ENCODE peak calls at places on chromosomes 2 and 18, in eight cellular contexts. One of them, this sample, is unnamed.

GRCh38 chr2:74204436-74204835 is 6.0 kb downstream of the MTHFD2 start:
- DNase-seq in spleen: no peak
- DNase-seq in HCT116: no peak
- DNase-seq in HepG2: no peak
- DNase-seq in GM12878: no peak
- DNase-seq in transverse colon: no peak
- DNase-seq in sigmoid colon: no peak
- DNase-seq in SK-N-MC: no peak
- DNase-seq in this sample: no peak

GRCh38 chr18:51275712-51276473 is 78.4 kb upstream of the MEX3C start:
- DNase-seq in sigmoid colon: no peak
- DNase-seq in HCT116: no peak
- DNase-seq in HepG2: no peak
- DNase-seq in GM12878: no peak
- DNase-seq in spleen: no peak
- DNase-seq in SK-N-MC: no peak
- DNase-seq in transverse colon: peak
- DNase-seq in this sample: no peak

GRCh38 chr2:237486819-237487448 is at the start of gene MLPH:
- DNase-seq in spleen: peak
- DNase-seq in HepG2: no peak
- DNase-seq in HCT116: no peak
- DNase-seq in transverse colon: peak
- DNase-seq in GM12878: no peak
- DNase-seq in SK-N-MC: no peak
- DNase-seq in sigmoid colon: no peak
- DNase-seq in this sample: no peak

GRCh38 chr2:178522950-178523595 is 42.8 kb downstream of the PLEKHA3 start:
- DNase-seq in SK-N-MC: peak
- DNase-seq in HepG2: peak
- DNase-seq in spleen: peak
- DNase-seq in transverse colon: peak
- DNase-seq in HCT116: peak
- DNase-seq in sigmoid colon: peak
- DNase-seq in GM12878: peak
- DNase-seq in this sample: peak

GRCh38 chr18:40813116-40813515 is 1141.9 kb upstream of the PIK3C3 start:
- DNase-seq in sigmoid colon: no peak
- DNase-seq in HCT116: no peak
- DNase-seq in transverse colon: no peak
- DNase-seq in HepG2: no peak
- DNase-seq in SK-N-MC: no peak
- DNase-seq in GM12878: no peak
- DNase-seq in spleen: no peak
- DNase-seq in this sample: no peak

GRCh38 chr18:13280066-13280795 is 61.7 kb downstream of the LDLRAD4 start:
- DNase-seq in HepG2: no peak
- DNase-seq in HCT116: no peak
- DNase-seq in transverse colon: no peak
- DNase-seq in GM12878: no peak
- DNase-seq in spleen: no peak
- DNase-seq in SK-N-MC: no peak
- DNase-seq in sigmoid colon: no peak
- DNase-seq in this sample: no peak

GRCh38 chr2:135095591-135095990 is 43.5 kb downstream of the RAB3GAP1 start:
- DNase-seq in GM12878: no peak
- DNase-seq in spleen: no peak
- DNase-seq in HepG2: no peak
- DNase-seq in SK-N-MC: no peak
- DNase-seq in sigmoid colon: no peak
- DNase-seq in transverse colon: no peak
- DNase-seq in HCT116: no peak
- DNase-seq in this sample: no peak

GRCh38 chr2:181685150-181685688 is 4.9 kb upstream of the NEUROD1 start:
- DNase-seq in transverse colon: no peak
- DNase-seq in spleen: no peak
- DNase-seq in HepG2: no peak
- DNase-seq in SK-N-MC: no peak
- DNase-seq in GM12878: no peak
- DNase-seq in sigmoid colon: no peak
- DNase-seq in HCT116: no peak
- DNase-seq in this sample: no peak

GRCh38 chr18:57084331-57085298 is 62.3 kb upstream of the BOD1L2 start:
- DNase-seq in HCT116: no peak
- DNase-seq in GM12878: peak
- DNase-seq in transverse colon: no peak
- DNase-seq in spleen: no peak
- DNase-seq in SK-N-MC: no peak
- DNase-seq in sigmoid colon: no peak
- DNase-seq in HepG2: no peak
- DNase-seq in this sample: no peak

GRCh38 chr2:124804014-124804940 is 779.2 kb downstream of the CNTNAP5 start:
- DNase-seq in GM12878: peak
- DNase-seq in HCT116: peak
- DNase-seq in HepG2: peak
- DNase-seq in sigmoid colon: no peak
- DNase-seq in SK-N-MC: no peak
- DNase-seq in spleen: no peak
- DNase-seq in transverse colon: peak
- DNase-seq in this sample: no peak

GRCh38 chr18:48408727-48409590 is at the start of gene ZBTB7C:
- DNase-seq in GM12878: no peak
- DNase-seq in transverse colon: peak
- DNase-seq in HepG2: no peak
- DNase-seq in spleen: peak
- DNase-seq in SK-N-MC: no peak
- DNase-seq in sigmoid colon: no peak
- DNase-seq in HCT116: no peak
- DNase-seq in this sample: no peak

GRCh38 chr18:58369616-58370015 is 259.3 kb downstream of the ALPK2 start:
- DNase-seq in spleen: no peak
- DNase-seq in HCT116: no peak
- DNase-seq in GM12878: no peak
- DNase-seq in sigmoid colon: no peak
- DNase-seq in transverse colon: no peak
- DNase-seq in SK-N-MC: no peak
- DNase-seq in HepG2: no peak
- DNase-seq in this sample: peak

GRCh38 chr2:127411609-127412370 is 6.4 kb upstream of the PROC start:
- DNase-seq in transverse colon: no peak
- DNase-seq in SK-N-MC: no peak
- DNase-seq in sigmoid colon: no peak
- DNase-seq in GM12878: no peak
- DNase-seq in HCT116: no peak
- DNase-seq in HepG2: no peak
- DNase-seq in spleen: peak
- DNase-seq in this sample: no peak

GRCh38 chr18:67386028-67386427 is 130.5 kb downstream of the DSEL start:
- DNase-seq in GM12878: no peak
- DNase-seq in HCT116: no peak
- DNase-seq in HepG2: peak
- DNase-seq in sigmoid colon: no peak
- DNase-seq in transverse colon: no peak
- DNase-seq in spleen: no peak
- DNase-seq in SK-N-MC: no peak
- DNase-seq in this sample: no peak

GRCh38 chr2:24594283-24594682 is 103.2 kb downstream of the NCOA1 start:
- DNase-seq in HCT116: no peak
- DNase-seq in sigmoid colon: no peak
- DNase-seq in spleen: no peak
- DNase-seq in HepG2: no peak
- DNase-seq in transverse colon: no peak
- DNase-seq in GM12878: no peak
- DNase-seq in SK-N-MC: no peak
- DNase-seq in this sample: no peak

GRCh38 chr2:64609229-64609994 is 44.3 kb downstream of the SERTAD2 start:
- DNase-seq in GM12878: no peak
- DNase-seq in HepG2: no peak
- DNase-seq in transverse colon: peak
- DNase-seq in sigmoid colon: peak
- DNase-seq in spleen: peak
- DNase-seq in SK-N-MC: no peak
- DNase-seq in HCT116: no peak
- DNase-seq in this sample: no peak

GRCh38 chr2:79219383-79219988 is 59.9 kb upstream of the REG3A start:
- DNase-seq in spleen: no peak
- DNase-seq in transverse colon: peak
- DNase-seq in HepG2: peak
- DNase-seq in HCT116: no peak
- DNase-seq in GM12878: peak
- DNase-seq in sigmoid colon: no peak
- DNase-seq in SK-N-MC: peak
- DNase-seq in this sample: no peak

GRCh38 chr18:10321576-10321975 is 132.9 kb upstream of the APCDD1 start:
- DNase-seq in SK-N-MC: no peak
- DNase-seq in HepG2: no peak
- DNase-seq in spleen: no peak
- DNase-seq in HCT116: no peak
- DNase-seq in GM12878: no peak
- DNase-seq in transverse colon: no peak
- DNase-seq in sigmoid colon: no peak
- DNase-seq in this sample: no peak

GRCh38 chr2:21263622-21264021 is 139.9 kb downstream of the TDRD15 start:
- DNase-seq in sigmoid colon: no peak
- DNase-seq in HCT116: no peak
- DNase-seq in SK-N-MC: no peak
- DNase-seq in GM12878: no peak
- DNase-seq in HepG2: peak
- DNase-seq in transverse colon: no peak
- DNase-seq in spleen: no peak
- DNase-seq in this sample: peak

GRCh38 chr2:109171444-109172334 is 42.7 kb downstream of the SH3RF3 start:
- DNase-seq in transverse colon: peak
- DNase-seq in sigmoid colon: peak
- DNase-seq in HepG2: no peak
- DNase-seq in GM12878: no peak
- DNase-seq in HCT116: no peak
- DNase-seq in SK-N-MC: no peak
- DNase-seq in spleen: no peak
- DNase-seq in this sample: no peak

GRCh38 chr2:233851169-233851568 is 3.2 kb downstream of the HJURP start:
- DNase-seq in HepG2: no peak
- DNase-seq in spleen: no peak
- DNase-seq in SK-N-MC: no peak
- DNase-seq in transverse colon: no peak
- DNase-seq in GM12878: no peak
- DNase-seq in sigmoid colon: no peak
- DNase-seq in HCT116: no peak
- DNase-seq in this sample: no peak

GRCh38 chr2:11411768-11412448 is 54.1 kb downstream of the E2F6 start:
- DNase-seq in SK-N-MC: peak
- DNase-seq in transverse colon: peak
- DNase-seq in HCT116: no peak
- DNase-seq in spleen: no peak
- DNase-seq in HepG2: peak
- DNase-seq in GM12878: no peak
- DNase-seq in sigmoid colon: peak
- DNase-seq in this sample: no peak

GRCh38 chr2:13034861-13035260 is 318.1 kb downstream of the TRIB2 start:
- DNase-seq in sigmoid colon: no peak
- DNase-seq in transverse colon: no peak
- DNase-seq in HepG2: no peak
- DNase-seq in spleen: no peak
- DNase-seq in GM12878: no peak
- DNase-seq in SK-N-MC: no peak
- DNase-seq in HCT116: no peak
- DNase-seq in this sample: no peak

GRCh38 chr2:140178224-140178623 is 1398.0 kb upstream of the NXPH2 start:
- DNase-seq in HCT116: no peak
- DNase-seq in HepG2: no peak
- DNase-seq in GM12878: no peak
- DNase-seq in spleen: no peak
- DNase-seq in SK-N-MC: no peak
- DNase-seq in sigmoid colon: no peak
- DNase-seq in transverse colon: no peak
- DNase-seq in this sample: no peak

GRCh38 chr2:42117923-42118758 is 51.0 kb upstream of the EML4 start:
- DNase-seq in SK-N-MC: no peak
- DNase-seq in sigmoid colon: no peak
- DNase-seq in HCT116: no peak
- DNase-seq in transverse colon: no peak
- DNase-seq in HepG2: peak
- DNase-seq in spleen: no peak
- DNase-seq in GM12878: peak
- DNase-seq in this sample: no peak
- TF ChIP-seq POLR2AphosphoS5 in SK-N-MC: no peak
- TF ChIP-seq POLR2AphosphoS5 in sigmoid colon: no peak
- TF ChIP-seq POLR2AphosphoS5 in HCT116: no peak
- TF ChIP-seq POLR2AphosphoS5 in transverse colon: peak
- TF ChIP-seq POLR2AphosphoS5 in HepG2: peak
- TF ChIP-seq POLR2AphosphoS5 in spleen: peak
- TF ChIP-seq POLR2AphosphoS5 in GM12878: no peak
- TF ChIP-seq POLR2AphosphoS5 in this sample: peak

GRCh38 chr2:217827430-217828201 is 175.2 kb downstream of the TNS1 start:
- DNase-seq in transverse colon: no peak
- DNase-seq in HepG2: no peak
- DNase-seq in SK-N-MC: no peak
- DNase-seq in HCT116: no peak
- DNase-seq in sigmoid colon: no peak
- DNase-seq in GM12878: no peak
- DNase-seq in spleen: no peak
- DNase-seq in this sample: no peak
- TF ChIP-seq POLR2AphosphoS5 in transverse colon: no peak
- TF ChIP-seq POLR2AphosphoS5 in HepG2: no peak
- TF ChIP-seq POLR2AphosphoS5 in SK-N-MC: no peak
- TF ChIP-seq POLR2AphosphoS5 in HCT116: no peak
- TF ChIP-seq POLR2AphosphoS5 in sigmoid colon: no peak
- TF ChIP-seq POLR2AphosphoS5 in GM12878: no peak
- TF ChIP-seq POLR2AphosphoS5 in spleen: peak
- TF ChIP-seq POLR2AphosphoS5 in this sample: peak

GRCh38 chr18:24479371-24479770 is 18.9 kb downstream of the HRH4 start:
- DNase-seq in HCT116: no peak
- DNase-seq in transverse colon: no peak
- DNase-seq in HepG2: no peak
- DNase-seq in sigmoid colon: no peak
- DNase-seq in spleen: no peak
- DNase-seq in SK-N-MC: no peak
- DNase-seq in GM12878: no peak
- DNase-seq in this sample: no peak

DNA sequence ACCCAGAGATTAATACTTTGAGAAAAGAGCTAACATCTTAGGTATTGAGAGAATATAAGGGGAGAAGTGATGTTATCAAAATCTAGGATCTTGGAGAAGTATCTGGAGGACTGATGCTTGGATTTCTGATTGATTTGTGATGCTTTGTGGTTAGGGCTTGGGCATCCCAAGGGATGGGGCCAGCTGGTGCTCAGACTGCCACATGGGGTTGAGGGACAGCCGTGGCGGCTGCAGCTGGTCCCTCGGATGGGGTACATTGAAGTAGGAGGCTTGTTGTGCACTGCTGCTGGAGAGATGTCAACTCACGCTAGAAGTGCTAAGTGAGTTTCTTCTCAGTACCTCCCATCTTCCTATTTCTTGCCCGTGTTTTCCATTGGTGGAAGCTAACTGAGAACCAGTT is 22.4 kb downstream of the HRH4 start:
- DNase-seq in GM12878: no peak
- DNase-seq in HepG2: no peak
- DNase-seq in HCT116: no peak
- DNase-seq in sigmoid colon: no peak
- DNase-seq in transverse colon: no peak
- DNase-seq in SK-N-MC: no peak
- DNase-seq in spleen: no peak
- DNase-seq in this sample: no peak
- TF ChIP-seq POLR2AphosphoS5 in GM12878: no peak
- TF ChIP-seq POLR2AphosphoS5 in HepG2: no peak
- TF ChIP-seq POLR2AphosphoS5 in HCT116: no peak
- TF ChIP-seq POLR2AphosphoS5 in sigmoid colon: no peak
- TF ChIP-seq POLR2AphosphoS5 in transverse colon: no peak
- TF ChIP-seq POLR2AphosphoS5 in SK-N-MC: no peak
- TF ChIP-seq POLR2AphosphoS5 in spleen: no peak
- TF ChIP-seq POLR2AphosphoS5 in this sample: no peak

GRCh38 chr2:190470256-190470826 is 62.2 kb downstream of the MFSD6 start:
- DNase-seq in sigmoid colon: no peak
- DNase-seq in spleen: no peak
- DNase-seq in HCT116: no peak
- DNase-seq in GM12878: no peak
- DNase-seq in transverse colon: no peak
- DNase-seq in SK-N-MC: no peak
- DNase-seq in HepG2: no peak
- DNase-seq in this sample: no peak
- TF ChIP-seq POLR2AphosphoS5 in sigmoid colon: no peak
- TF ChIP-seq POLR2AphosphoS5 in spleen: no peak
- TF ChIP-seq POLR2AphosphoS5 in HCT116: no peak
- TF ChIP-seq POLR2AphosphoS5 in GM12878: no peak
- TF ChIP-seq POLR2AphosphoS5 in transverse colon: no peak
- TF ChIP-seq POLR2AphosphoS5 in SK-N-MC: no peak
- TF ChIP-seq POLR2AphosphoS5 in HepG2: no peak
- TF ChIP-seq POLR2AphosphoS5 in this sample: no peak